ENCODE peak calls at places on chromosomes 6 and 20, in four cellular contexts. M is uterus; K is NCI-H345; Y is CD8-positive, alpha-beta T cell. T is an unnamed sample.

GRCh38 chr6:82013561-82014275 is 233.8 kb downstream of the IBTK start:
- DNase-seq in M (peak; percentile 38), K (no peak), Y (no peak), T (no peak)

GRCh38 chr6:18509871-18510643 is 122.9 kb downstream of the RNF144B start:
- DNase-seq in M (no peak), K (no peak), Y (no peak), T (no peak)

GRCh38 chr20:1757606-1758507 is 100.3 kb upstream of the SIRPG start:
- DNase-seq in M (no peak), K (no peak), Y (no peak), T (no peak)

GRCh38 chr6:37696220-37696840 is 1.4 kb downstream of the MDGA1 start:
- DNase-seq in M (peak; percentile 20), K (no peak), Y (peak; percentile 37), T (no peak)

GRCh38 chr20:45336530-45337366 is 11.5 kb downstream of the SDC4 start:
- DNase-seq in M (peak; percentile 64), K (no peak), Y (no peak), T (no peak)

GRCh38 chr6:107132330-107132954 is 17.1 kb upstream of the BEND3 start:
- DNase-seq in M (no peak), K (peak; percentile 14), Y (peak; percentile 33), T (no peak)

GRCh38 chr6:90375681-90376439 is 79.2 kb upstream of the BACH2 start:
- DNase-seq in M (no peak), K (no peak), Y (no peak), T (no peak)

GRCh38 chr6:50128420-50129005 is 78.8 kb upstream of the DEFB112 start:
- DNase-seq in M (no peak), K (no peak), Y (no peak), T (no peak)

GRCh38 chr6:16803294-16804006 is 42.2 kb upstream of the ATXN1 start:
- DNase-seq in M (peak; percentile 73), K (no peak), Y (no peak), T (peak; percentile 90)

GRCh38 chr20:61436674-61437279 is 184.7 kb downstream of the CDH4 start:
- DNase-seq in M (no peak), K (no peak), Y (no peak), T (peak; percentile 27)

GRCh38 chr6:35552285-35552917 is 39.7 kb upstream of the TULP1 start:
- DNase-seq in M (no peak), K (no peak), Y (peak; percentile 53), T (no peak)

GRCh38 chr20:57074386-57074785 is 192.1 kb downstream of the BMP7 start:
- DNase-seq in M (no peak), K (no peak), Y (no peak), T (no peak)

GRCh38 chr6:54193560-54193959 is 82.3 kb downstream of the MLIP start:
- DNase-seq in M (no peak), K (no peak), Y (no peak), T (no peak)

GRCh38 chr6:37131104-37131959 is 38.6 kb upstream of the PIM1 start:
- DNase-seq in M (peak; percentile 84), K (no peak), Y (no peak), T (no peak)

GRCh38 chr6:22717906-22718305 is 148.5 kb downstream of the HDGFL1 start:
- DNase-seq in M (peak; percentile 57), K (peak; percentile 97), Y (no peak), T (no peak)

GRCh38 chr20:48697845-48698491 is 129.8 kb downstream of the PREX1 start:
- DNase-seq in M (no peak), K (peak; percentile 93), Y (no peak), T (no peak)

GRCh38 chr6:44621846-44622245 is 234.3 kb downstream of the CDC5L start:
- DNase-seq in M (no peak), K (no peak), Y (no peak), T (no peak)

T was measured in putamen.